ENCODE peak calls at places on chromosomes 4 and X, in nine cellular contexts. One of them, this sample, is unnamed.

GRCh38 chr4:632391-632790 is 7.0 kb downstream of the PDE6B start:
- DNase-seq in nephron progenitor cell: no peak
- DNase-seq in naive B cell: no peak
- DNase-seq in activated CD4-positive, alpha-beta T cell treated with anti-CD3 and anti-CD28 coated beads, Interleukin-2, amount 50 U/mL, for 1 hour: no peak
- DNase-seq in NCI-H1105: no peak
- DNase-seq in NCI-H187 treated with DMSO at 0.1 percent for 48 hours: no peak
- DNase-seq in EH: no peak
- DNase-seq in iPS DF 6.9: no peak
- DNase-seq in GOT3: no peak
- DNase-seq in this sample: no peak

GRCh38 chr4:75908555-75908954 is 6.3 kb upstream of the PPEF2 start:
- DNase-seq in nephron progenitor cell: no peak
- DNase-seq in naive B cell: no peak
- DNase-seq in activated CD4-positive, alpha-beta T cell treated with anti-CD3 and anti-CD28 coated beads, Interleukin-2, amount 50 U/mL, for 1 hour: no peak
- DNase-seq in NCI-H1105: no peak
- DNase-seq in NCI-H187 treated with DMSO at 0.1 percent for 48 hours: no peak
- DNase-seq in EH: peak
- DNase-seq in iPS DF 6.9: no peak
- DNase-seq in GOT3: no peak
- DNase-seq in this sample: no peak

GRCh38 chr4:10089346-10089745 is 27.3 kb downstream of the WDR1 start:
- DNase-seq in nephron progenitor cell: no peak
- DNase-seq in naive B cell: no peak
- DNase-seq in activated CD4-positive, alpha-beta T cell treated with anti-CD3 and anti-CD28 coated beads, Interleukin-2, amount 50 U/mL, for 1 hour: no peak
- DNase-seq in NCI-H1105: no peak
- DNase-seq in NCI-H187 treated with DMSO at 0.1 percent for 48 hours: no peak
- DNase-seq in EH: no peak
- DNase-seq in iPS DF 6.9: no peak
- DNase-seq in GOT3: no peak
- DNase-seq in this sample: peak

GRCh38 chr4:38015886-38016515 is 55.8 kb downstream of the PTTG2 start:
- DNase-seq in nephron progenitor cell: no peak
- DNase-seq in naive B cell: no peak
- DNase-seq in activated CD4-positive, alpha-beta T cell treated with anti-CD3 and anti-CD28 coated beads, Interleukin-2, amount 50 U/mL, for 1 hour: no peak
- DNase-seq in NCI-H1105: no peak
- DNase-seq in NCI-H187 treated with DMSO at 0.1 percent for 48 hours: no peak
- DNase-seq in EH: peak
- DNase-seq in iPS DF 6.9: no peak
- DNase-seq in GOT3: no peak
- DNase-seq in this sample: no peak

GRCh38 chrX:72052415-72053090 is 79.2 kb downstream of the RTL5 start:
- DNase-seq in nephron progenitor cell: no peak
- DNase-seq in naive B cell: no peak
- DNase-seq in activated CD4-positive, alpha-beta T cell treated with anti-CD3 and anti-CD28 coated beads, Interleukin-2, amount 50 U/mL, for 1 hour: no peak
- DNase-seq in NCI-H1105: no peak
- DNase-seq in NCI-H187 treated with DMSO at 0.1 percent for 48 hours: no peak
- DNase-seq in EH: peak
- DNase-seq in iPS DF 6.9: peak
- DNase-seq in GOT3: no peak
- DNase-seq in this sample: peak

GRCh38 chrX:1554469-1555210 is 17.7 kb upstream of the P2RY8 start:
- DNase-seq in nephron progenitor cell: no peak
- DNase-seq in naive B cell: peak
- DNase-seq in activated CD4-positive, alpha-beta T cell treated with anti-CD3 and anti-CD28 coated beads, Interleukin-2, amount 50 U/mL, for 1 hour: peak
- DNase-seq in NCI-H1105: no peak
- DNase-seq in NCI-H187 treated with DMSO at 0.1 percent for 48 hours: no peak
- DNase-seq in EH: no peak
- DNase-seq in iPS DF 6.9: no peak
- DNase-seq in GOT3: no peak
- DNase-seq in this sample: no peak

GRCh38 chr4:78552398-78553396 is 1.1 kb downstream of the ANXA3 start:
- DNase-seq in nephron progenitor cell: no peak
- DNase-seq in naive B cell: no peak
- DNase-seq in activated CD4-positive, alpha-beta T cell treated with anti-CD3 and anti-CD28 coated beads, Interleukin-2, amount 50 U/mL, for 1 hour: no peak
- DNase-seq in NCI-H1105: peak
- DNase-seq in NCI-H187 treated with DMSO at 0.1 percent for 48 hours: no peak
- DNase-seq in EH: no peak
- DNase-seq in iPS DF 6.9: peak
- DNase-seq in GOT3: no peak
- DNase-seq in this sample: peak

GRCh38 chrX:135975421-135975820 is 1.6 kb upstream of the MMGT1 start:
- DNase-seq in nephron progenitor cell: no peak
- DNase-seq in naive B cell: no peak
- DNase-seq in activated CD4-positive, alpha-beta T cell treated with anti-CD3 and anti-CD28 coated beads, Interleukin-2, amount 50 U/mL, for 1 hour: no peak
- DNase-seq in NCI-H1105: no peak
- DNase-seq in NCI-H187 treated with DMSO at 0.1 percent for 48 hours: no peak
- DNase-seq in EH: no peak
- DNase-seq in iPS DF 6.9: no peak
- DNase-seq in GOT3: no peak
- DNase-seq in this sample: no peak

GRCh38 chrX:54891573-54891972 is 29.1 kb upstream of the TRO start:
- DNase-seq in nephron progenitor cell: peak
- DNase-seq in naive B cell: no peak
- DNase-seq in activated CD4-positive, alpha-beta T cell treated with anti-CD3 and anti-CD28 coated beads, Interleukin-2, amount 50 U/mL, for 1 hour: peak
- DNase-seq in NCI-H1105: peak
- DNase-seq in NCI-H187 treated with DMSO at 0.1 percent for 48 hours: no peak
- DNase-seq in EH: peak
- DNase-seq in iPS DF 6.9: peak
- DNase-seq in GOT3: no peak
- DNase-seq in this sample: peak

GRCh38 chr4:163582688-163583087 is 88.2 kb downstream of the TMA16 start:
- DNase-seq in nephron progenitor cell: no peak
- DNase-seq in naive B cell: no peak
- DNase-seq in activated CD4-positive, alpha-beta T cell treated with anti-CD3 and anti-CD28 coated beads, Interleukin-2, amount 50 U/mL, for 1 hour: no peak
- DNase-seq in NCI-H1105: no peak
- DNase-seq in NCI-H187 treated with DMSO at 0.1 percent for 48 hours: no peak
- DNase-seq in EH: no peak
- DNase-seq in iPS DF 6.9: no peak
- DNase-seq in GOT3: no peak
- DNase-seq in this sample: peak

GRCh38 chr4:95219109-95219508 is 329.7 kb downstream of the UNC5C start:
- DNase-seq in nephron progenitor cell: no peak
- DNase-seq in naive B cell: no peak
- DNase-seq in activated CD4-positive, alpha-beta T cell treated with anti-CD3 and anti-CD28 coated beads, Interleukin-2, amount 50 U/mL, for 1 hour: no peak
- DNase-seq in NCI-H1105: no peak
- DNase-seq in NCI-H187 treated with DMSO at 0.1 percent for 48 hours: no peak
- DNase-seq in EH: no peak
- DNase-seq in iPS DF 6.9: no peak
- DNase-seq in GOT3: no peak
- DNase-seq in this sample: no peak

GRCh38 chrX:49309401-49309981 is 6.0 kb downstream of the GAGE10 start:
- DNase-seq in nephron progenitor cell: no peak
- DNase-seq in naive B cell: peak
- DNase-seq in activated CD4-positive, alpha-beta T cell treated with anti-CD3 and anti-CD28 coated beads, Interleukin-2, amount 50 U/mL, for 1 hour: no peak
- DNase-seq in NCI-H1105: no peak
- DNase-seq in NCI-H187 treated with DMSO at 0.1 percent for 48 hours: no peak
- DNase-seq in EH: peak
- DNase-seq in iPS DF 6.9: peak
- DNase-seq in GOT3: no peak
- DNase-seq in this sample: peak

GRCh38 chrX:49644991-49645637 is 46.3 kb downstream of the GAGE1 start:
- DNase-seq in nephron progenitor cell: no peak
- DNase-seq in naive B cell: no peak
- DNase-seq in activated CD4-positive, alpha-beta T cell treated with anti-CD3 and anti-CD28 coated beads, Interleukin-2, amount 50 U/mL, for 1 hour: no peak
- DNase-seq in NCI-H1105: no peak
- DNase-seq in NCI-H187 treated with DMSO at 0.1 percent for 48 hours: no peak
- DNase-seq in EH: no peak
- DNase-seq in iPS DF 6.9: no peak
- DNase-seq in GOT3: no peak
- DNase-seq in this sample: no peak

GRCh38 chr4:109275346-109275745 is 27.1 kb downstream of the COL25A1 start:
- DNase-seq in nephron progenitor cell: no peak
- DNase-seq in naive B cell: no peak
- DNase-seq in activated CD4-positive, alpha-beta T cell treated with anti-CD3 and anti-CD28 coated beads, Interleukin-2, amount 50 U/mL, for 1 hour: no peak
- DNase-seq in NCI-H1105: no peak
- DNase-seq in NCI-H187 treated with DMSO at 0.1 percent for 48 hours: no peak
- DNase-seq in EH: no peak
- DNase-seq in iPS DF 6.9: no peak
- DNase-seq in GOT3: no peak
- DNase-seq in this sample: no peak

GRCh38 chrX:46477435-46477834 is 67.8 kb downstream of the ZNF674 start:
- DNase-seq in nephron progenitor cell: no peak
- DNase-seq in naive B cell: no peak
- DNase-seq in activated CD4-positive, alpha-beta T cell treated with anti-CD3 and anti-CD28 coated beads, Interleukin-2, amount 50 U/mL, for 1 hour: no peak
- DNase-seq in NCI-H1105: no peak
- DNase-seq in NCI-H187 treated with DMSO at 0.1 percent for 48 hours: no peak
- DNase-seq in EH: no peak
- DNase-seq in iPS DF 6.9: no peak
- DNase-seq in GOT3: no peak
- DNase-seq in this sample: no peak

GRCh38 chr4:53778122-53778521 is 186.8 kb upstream of the LNX1 start:
- DNase-seq in nephron progenitor cell: no peak
- DNase-seq in naive B cell: no peak
- DNase-seq in activated CD4-positive, alpha-beta T cell treated with anti-CD3 and anti-CD28 coated beads, Interleukin-2, amount 50 U/mL, for 1 hour: no peak
- DNase-seq in NCI-H1105: no peak
- DNase-seq in NCI-H187 treated with DMSO at 0.1 percent for 48 hours: no peak
- DNase-seq in EH: no peak
- DNase-seq in iPS DF 6.9: no peak
- DNase-seq in GOT3: no peak
- DNase-seq in this sample: no peak

GRCh38 chrX:118346258-118347094 is 570 bp downstream of the WDR44 start:
- DNase-seq in nephron progenitor cell: peak
- DNase-seq in naive B cell: peak
- DNase-seq in activated CD4-positive, alpha-beta T cell treated with anti-CD3 and anti-CD28 coated beads, Interleukin-2, amount 50 U/mL, for 1 hour: peak
- DNase-seq in NCI-H1105: peak
- DNase-seq in NCI-H187 treated with DMSO at 0.1 percent for 48 hours: no peak
- DNase-seq in EH: peak
- DNase-seq in iPS DF 6.9: no peak
- DNase-seq in GOT3: no peak
- DNase-seq in this sample: peak

GRCh38 chrX:119605739-119606507 is at the start of gene NKRF:
- DNase-seq in nephron progenitor cell: peak
- DNase-seq in naive B cell: peak
- DNase-seq in activated CD4-positive, alpha-beta T cell treated with anti-CD3 and anti-CD28 coated beads, Interleukin-2, amount 50 U/mL, for 1 hour: peak
- DNase-seq in NCI-H1105: peak
- DNase-seq in NCI-H187 treated with DMSO at 0.1 percent for 48 hours: no peak
- DNase-seq in EH: peak
- DNase-seq in iPS DF 6.9: peak
- DNase-seq in GOT3: peak
- DNase-seq in this sample: peak

GRCh38 chrX:13252726-13253125 is 67.1 kb downstream of the ATXN3L start:
- DNase-seq in nephron progenitor cell: no peak
- DNase-seq in naive B cell: no peak
- DNase-seq in activated CD4-positive, alpha-beta T cell treated with anti-CD3 and anti-CD28 coated beads, Interleukin-2, amount 50 U/mL, for 1 hour: no peak
- DNase-seq in NCI-H1105: no peak
- DNase-seq in NCI-H187 treated with DMSO at 0.1 percent for 48 hours: no peak
- DNase-seq in EH: peak
- DNase-seq in iPS DF 6.9: no peak
- DNase-seq in GOT3: no peak
- DNase-seq in this sample: no peak

GRCh38 chr4:20916106-20916505 is 215.8 kb downstream of the PACRGL start:
- DNase-seq in nephron progenitor cell: no peak
- DNase-seq in naive B cell: no peak
- DNase-seq in activated CD4-positive, alpha-beta T cell treated with anti-CD3 and anti-CD28 coated beads, Interleukin-2, amount 50 U/mL, for 1 hour: no peak
- DNase-seq in NCI-H1105: no peak
- DNase-seq in NCI-H187 treated with DMSO at 0.1 percent for 48 hours: no peak
- DNase-seq in EH: no peak
- DNase-seq in iPS DF 6.9: no peak
- DNase-seq in GOT3: no peak
- DNase-seq in this sample: no peak

GRCh38 chr4:126582737-126583136 is 1050.0 kb upstream of the INTU start:
- DNase-seq in nephron progenitor cell: no peak
- DNase-seq in naive B cell: no peak
- DNase-seq in activated CD4-positive, alpha-beta T cell treated with anti-CD3 and anti-CD28 coated beads, Interleukin-2, amount 50 U/mL, for 1 hour: no peak
- DNase-seq in NCI-H1105: no peak
- DNase-seq in NCI-H187 treated with DMSO at 0.1 percent for 48 hours: no peak
- DNase-seq in EH: no peak
- DNase-seq in iPS DF 6.9: no peak
- DNase-seq in GOT3: no peak
- DNase-seq in this sample: peak

GRCh38 chr4:148059617-148060180 is 327.8 kb downstream of the ARHGAP10 start:
- DNase-seq in nephron progenitor cell: no peak
- DNase-seq in naive B cell: no peak
- DNase-seq in activated CD4-positive, alpha-beta T cell treated with anti-CD3 and anti-CD28 coated beads, Interleukin-2, amount 50 U/mL, for 1 hour: no peak
- DNase-seq in NCI-H1105: no peak
- DNase-seq in NCI-H187 treated with DMSO at 0.1 percent for 48 hours: no peak
- DNase-seq in EH: no peak
- DNase-seq in iPS DF 6.9: no peak
- DNase-seq in GOT3: no peak
- DNase-seq in this sample: no peak

GRCh38 chr4:170047774-170048354 is 21.7 kb upstream of the MFAP3L start:
- DNase-seq in nephron progenitor cell: peak
- DNase-seq in naive B cell: peak
- DNase-seq in activated CD4-positive, alpha-beta T cell treated with anti-CD3 and anti-CD28 coated beads, Interleukin-2, amount 50 U/mL, for 1 hour: peak
- DNase-seq in NCI-H1105: peak
- DNase-seq in NCI-H187 treated with DMSO at 0.1 percent for 48 hours: no peak
- DNase-seq in EH: peak
- DNase-seq in iPS DF 6.9: no peak
- DNase-seq in GOT3: no peak
- DNase-seq in this sample: peak

GRCh38 chrX:9390121-9390520 is 74.7 kb upstream of the TBL1X start:
- DNase-seq in nephron progenitor cell: no peak
- DNase-seq in naive B cell: no peak
- DNase-seq in activated CD4-positive, alpha-beta T cell treated with anti-CD3 and anti-CD28 coated beads, Interleukin-2, amount 50 U/mL, for 1 hour: no peak
- DNase-seq in NCI-H1105: no peak
- DNase-seq in NCI-H187 treated with DMSO at 0.1 percent for 48 hours: no peak
- DNase-seq in EH: peak
- DNase-seq in iPS DF 6.9: no peak
- DNase-seq in GOT3: no peak
- DNase-seq in this sample: no peak

GRCh38 chrX:46376246-46376885 is 168.9 kb downstream of the ZNF674 start:
- DNase-seq in nephron progenitor cell: peak
- DNase-seq in naive B cell: no peak
- DNase-seq in activated CD4-positive, alpha-beta T cell treated with anti-CD3 and anti-CD28 coated beads, Interleukin-2, amount 50 U/mL, for 1 hour: peak
- DNase-seq in NCI-H1105: no peak
- DNase-seq in NCI-H187 treated with DMSO at 0.1 percent for 48 hours: no peak
- DNase-seq in EH: peak
- DNase-seq in iPS DF 6.9: no peak
- DNase-seq in GOT3: no peak
- DNase-seq in this sample: peak

GRCh38 chr4:55364691-55365346 is 18.8 kb downstream of the SRD5A3 start:
- DNase-seq in nephron progenitor cell: no peak
- DNase-seq in naive B cell: no peak
- DNase-seq in activated CD4-positive, alpha-beta T cell treated with anti-CD3 and anti-CD28 coated beads, Interleukin-2, amount 50 U/mL, for 1 hour: no peak
- DNase-seq in NCI-H1105: no peak
- DNase-seq in NCI-H187 treated with DMSO at 0.1 percent for 48 hours: no peak
- DNase-seq in EH: no peak
- DNase-seq in iPS DF 6.9: no peak
- DNase-seq in GOT3: no peak
- DNase-seq in this sample: no peak

GRCh38 chr4:133270021-133270570 is 121.0 kb downstream of the PCDH10 start:
- DNase-seq in nephron progenitor cell: no peak
- DNase-seq in naive B cell: no peak
- DNase-seq in activated CD4-positive, alpha-beta T cell treated with anti-CD3 and anti-CD28 coated beads, Interleukin-2, amount 50 U/mL, for 1 hour: no peak
- DNase-seq in NCI-H1105: no peak
- DNase-seq in NCI-H187 treated with DMSO at 0.1 percent for 48 hours: no peak
- DNase-seq in EH: peak
- DNase-seq in iPS DF 6.9: no peak
- DNase-seq in GOT3: no peak
- DNase-seq in this sample: peak

GRCh38 chr4:148786699-148787098 is 344.5 kb upstream of the NR3C2 start:
- DNase-seq in nephron progenitor cell: no peak
- DNase-seq in naive B cell: no peak
- DNase-seq in activated CD4-positive, alpha-beta T cell treated with anti-CD3 and anti-CD28 coated beads, Interleukin-2, amount 50 U/mL, for 1 hour: no peak
- DNase-seq in NCI-H1105: no peak
- DNase-seq in NCI-H187 treated with DMSO at 0.1 percent for 48 hours: no peak
- DNase-seq in EH: no peak
- DNase-seq in iPS DF 6.9: no peak
- DNase-seq in GOT3: no peak
- DNase-seq in this sample: no peak

GRCh38 chrX:63718010-63718694 is 66.9 kb downstream of the ARHGEF9 start:
- DNase-seq in nephron progenitor cell: no peak
- DNase-seq in naive B cell: no peak
- DNase-seq in activated CD4-positive, alpha-beta T cell treated with anti-CD3 and anti-CD28 coated beads, Interleukin-2, amount 50 U/mL, for 1 hour: no peak
- DNase-seq in NCI-H1105: no peak
- DNase-seq in NCI-H187 treated with DMSO at 0.1 percent for 48 hours: no peak
- DNase-seq in EH: no peak
- DNase-seq in iPS DF 6.9: no peak
- DNase-seq in GOT3: no peak
- DNase-seq in this sample: no peak

This sample was measured in epithelial cell of esophagus.